ENCODE peak calls at places on chromosomes 2 and 18, in five cellular contexts. U is PC-9, T is brain microvascular endothelial cell, K is Karpas-422, X is aorta. S is an unnamed sample. For H3K36me3, the result is how much of the 10 kb centered on the place peaks cover.

GRCh38 chr18:5584751-5585417 is 41.1 kb upstream of the EPB41L3 start:
- DNase-seq in U (no peak), X (no peak), K (no peak), T (peak), S (no peak)

GRCh38 chr2:120740375-120740764 is 4.7 kb downstream of the GLI2 start:
- DNase-seq in T (no peak), K (no peak), U (no peak), X (no peak), S (peak)

GRCh38 chr2:100292022-100292580 is 30.2 kb downstream of the LONRF2 start:
- DNase-seq in K (peak), U (peak), X (no peak), T (peak), S (peak)

GRCh38 chr2:47211497-47212011 is 56.4 kb upstream of the STPG4 start:
- DNase-seq in T (no peak), U (no peak), K (no peak), X (no peak), S (no peak)

GRCh38 chr2:156476516-156477206 is 40.5 kb downstream of the GPD2 start:
- DNase-seq in T (peak), X (no peak), K (no peak), U (peak), S (no peak)

GRCh38 chr18:389658-390357 is 110.7 kb downstream of the COLEC12 start:
- DNase-seq in T (no peak), K (no peak), X (no peak), U (no peak), S (peak)

GRCh38 chr2:99772766-99773331 is 283.0 kb upstream of the REV1 start:
- DNase-seq in X (no peak), T (no peak), U (no peak), K (no peak), S (no peak)

GRCh38 chr2:172978053-172978383 is 97.6 kb upstream of the MAP3K20 start:
- DNase-seq in K (no peak), X (no peak), U (no peak), T (no peak), S (no peak)

GRCh38 chr2:16184945-16185660 is 244.8 kb downstream of the MYCN start:
- DNase-seq in U (no peak), K (no peak), X (no peak), T (no peak), S (peak)

GRCh38 chr18:46050268-46050667 is 21.8 kb downstream of the PSTPIP2 start:
- DNase-seq in U (no peak), K (no peak), T (no peak), X (no peak), S (no peak)

GRCh38 chr2:40420478-40420877 is 31.4 kb downstream of the SLC8A1 start:
- DNase-seq in K (no peak), T (no peak), U (no peak), X (no peak), S (no peak)

GRCh38 chr18:46574000-46574739 is 82.8 kb downstream of the LOXHD1 start:
- DNase-seq in X (no peak), T (no peak), U (no peak), K (no peak), S (no peak)

GRCh38 chr2:129857200-129857599 is 122.3 kb upstream of the RAB6C start:
- DNase-seq in U (no peak), T (no peak), X (no peak), K (no peak), S (no peak)

GRCh38 chr2:215556979-215557378 is 121.1 kb upstream of the FN1 start:
- DNase-seq in X (no peak), T (no peak), K (no peak), U (no peak), S (no peak)

GRCh38 chr2:23757686-23758433 is 169.1 kb downstream of the ATAD2B start:
- DNase-seq in X (no peak), K (no peak), T (peak), U (peak), S (no peak)

GRCh38 chr2:131143803-131144202 is 38.7 kb downstream of the PLEKHB2 start:
- DNase-seq in U (no peak), K (no peak), T (peak), X (no peak), S (no peak)

GRCh38 chr2:160061533-160062282 is 707 bp downstream of the PLA2R1 start:
- DNase-seq in X (peak), U (no peak), K (no peak), T (no peak), S (no peak)

GRCh38 chr2:241950413-241950863 is 80.9 kb downstream of the RTP5 start:
- DNase-seq in K (no peak), T (no peak), X (no peak), U (no peak), S (no peak)

GRCh38 chr2:159855153-159856140 is 57.4 kb upstream of the CD302 start:
- DNase-seq in K (no peak), U (no peak), T (peak), X (no peak), S (no peak)

GRCh38 chr2:120066708-120067547 is 54.1 kb downstream of the EPB41L5 start:
- DNase-seq in T (peak), U (no peak), X (no peak), K (no peak), S (no peak)

GRCh38 chr2:224990717-224991116 is 51.6 kb downstream of the DOCK10 start:
- DNase-seq in K (no peak), X (no peak), T (no peak), U (no peak), S (no peak)

GRCh38 chr2:237603718-237604362 is 13.3 kb upstream of the RAB17 start:
- DNase-seq in X (no peak), U (no peak), K (no peak), T (peak), S (no peak)

GRCh38 chr2:20728114-20728758 is 61.3 kb downstream of the GDF7 start:
- DNase-seq in X (no peak), U (no peak), T (peak), K (no peak), S (no peak)

GRCh38 chr18:55753643-55754255 is 165.8 kb upstream of the TCF4 start:
- DNase-seq in U (no peak), K (no peak), T (no peak), X (no peak), S (no peak)

GRCh38 chr2:150586858-150587257 is 99.4 kb upstream of the RND3 start:
- DNase-seq in U (peak), T (peak), K (no peak), X (no peak), S (no peak)

GRCh38 chr2:10193276-10193675 is 70.7 kb downstream of the RRM2 start:
- DNase-seq in U (no peak), X (no peak), T (no peak), K (no peak), S (no peak)

GRCh38 chr2:31476511-31477171 is 62.1 kb upstream of the XDH start:
- DNase-seq in U (no peak), T (no peak), K (no peak), X (no peak), S (no peak)

GRCh38 chr18:23095463-23095862 is 39.8 kb upstream of the CABLES1 start:
- DNase-seq in U (no peak), K (no peak), X (no peak), T (no peak), S (no peak)

DNA sequence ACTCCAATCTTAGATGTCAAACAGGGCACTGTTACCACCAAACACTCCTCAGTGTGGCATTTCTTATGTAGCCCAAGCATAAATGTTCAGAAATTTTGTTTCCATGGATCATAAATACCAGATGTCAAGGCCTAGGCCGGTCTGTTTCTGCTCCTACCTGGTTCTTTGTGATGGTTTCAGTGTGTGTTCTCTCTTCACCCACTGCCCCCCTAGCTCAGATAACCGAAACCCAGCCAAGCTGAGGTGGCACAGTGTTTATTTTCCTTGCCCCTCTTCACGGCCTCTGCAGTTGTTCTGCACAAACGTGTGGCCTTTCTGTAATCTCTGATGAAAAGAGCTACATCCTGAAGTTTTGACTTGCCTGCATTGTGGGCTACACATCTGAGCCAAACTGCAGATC is 98.9 kb downstream of the NRP2 start:
- DNase-seq in U (no peak), X (no peak), K (no peak), T (no peak), S (no peak)
- H3K36me3 ChIP-seq in U (under half), X (under half), K (under half), T (under half), S (under half)

DNA sequence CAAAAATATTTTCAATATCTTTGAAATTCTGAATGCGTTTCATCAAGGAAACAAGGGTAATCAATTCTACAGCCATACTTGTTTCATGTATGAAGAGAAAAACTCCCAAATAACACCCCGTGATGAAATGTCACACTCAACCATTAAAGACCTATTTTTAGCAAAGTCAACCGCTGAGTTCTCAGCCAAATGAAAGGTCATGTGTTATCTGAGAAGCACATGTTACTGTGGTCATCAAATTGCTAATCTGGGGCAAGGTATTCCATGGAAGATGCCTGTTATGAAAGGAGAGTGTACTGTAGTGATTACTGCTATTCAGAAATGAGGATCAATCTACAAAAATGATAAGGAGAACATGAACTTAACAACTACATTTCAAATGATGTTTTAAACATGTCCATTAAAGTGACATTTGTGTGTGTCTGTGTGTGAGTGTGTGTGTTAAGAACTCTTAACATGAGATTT is 126.7 kb downstream of the BCL2 start:
- DNase-seq in X (no peak), K (no peak), U (no peak), T (no peak), S (no peak)
- H3K36me3 ChIP-seq in X (under half), K (under half), U (under half), T (under half), S (under half)

GRCh38 chr2:63882395-63883130 is 40.9 kb downstream of the UGP2 start:
- DNase-seq in K (no peak), T (no peak), X (no peak), U (no peak), S (no peak)
- H3K36me3 ChIP-seq in K (under half), T (under half), X (under half), U (under half), S (half or more)

DNA sequence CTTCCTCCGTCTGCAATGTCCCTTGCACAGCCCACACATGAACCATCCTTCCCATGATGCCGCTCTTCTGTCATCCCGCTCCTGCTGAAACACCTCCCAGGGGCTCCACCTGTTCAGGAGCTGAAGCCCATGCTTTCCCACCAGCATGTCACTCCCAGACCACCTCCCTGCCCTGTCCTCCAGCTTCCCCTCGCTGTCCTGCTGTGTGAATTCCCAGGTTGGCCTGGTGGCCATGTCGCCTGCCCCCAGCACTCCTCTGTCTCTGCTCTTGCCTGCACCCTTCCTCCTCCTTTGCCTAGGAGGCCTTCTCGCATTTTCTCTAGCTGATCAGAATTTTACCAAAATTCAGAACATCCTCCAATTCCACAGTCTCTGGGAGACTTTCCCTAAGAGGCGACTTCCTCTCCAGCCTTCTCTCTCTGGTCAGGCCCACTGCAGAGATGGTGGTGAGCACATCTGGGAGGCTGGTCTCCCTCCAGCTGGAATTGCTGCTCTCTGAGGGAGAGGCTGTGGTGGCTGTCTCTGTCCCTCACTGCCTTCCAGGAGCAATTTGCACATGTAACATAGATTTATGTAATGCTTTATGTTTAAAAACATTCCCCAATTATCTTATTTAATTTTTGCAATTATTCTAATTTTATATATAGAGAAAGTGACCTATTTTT is 8.9 kb upstream of the IL1RL2 start:
- DNase-seq in U (no peak), K (no peak), X (no peak), T (no peak), S (no peak)
- H3K36me3 ChIP-seq in U (under half), K (under half), X (under half), T (under half), S (under half)

DNA sequence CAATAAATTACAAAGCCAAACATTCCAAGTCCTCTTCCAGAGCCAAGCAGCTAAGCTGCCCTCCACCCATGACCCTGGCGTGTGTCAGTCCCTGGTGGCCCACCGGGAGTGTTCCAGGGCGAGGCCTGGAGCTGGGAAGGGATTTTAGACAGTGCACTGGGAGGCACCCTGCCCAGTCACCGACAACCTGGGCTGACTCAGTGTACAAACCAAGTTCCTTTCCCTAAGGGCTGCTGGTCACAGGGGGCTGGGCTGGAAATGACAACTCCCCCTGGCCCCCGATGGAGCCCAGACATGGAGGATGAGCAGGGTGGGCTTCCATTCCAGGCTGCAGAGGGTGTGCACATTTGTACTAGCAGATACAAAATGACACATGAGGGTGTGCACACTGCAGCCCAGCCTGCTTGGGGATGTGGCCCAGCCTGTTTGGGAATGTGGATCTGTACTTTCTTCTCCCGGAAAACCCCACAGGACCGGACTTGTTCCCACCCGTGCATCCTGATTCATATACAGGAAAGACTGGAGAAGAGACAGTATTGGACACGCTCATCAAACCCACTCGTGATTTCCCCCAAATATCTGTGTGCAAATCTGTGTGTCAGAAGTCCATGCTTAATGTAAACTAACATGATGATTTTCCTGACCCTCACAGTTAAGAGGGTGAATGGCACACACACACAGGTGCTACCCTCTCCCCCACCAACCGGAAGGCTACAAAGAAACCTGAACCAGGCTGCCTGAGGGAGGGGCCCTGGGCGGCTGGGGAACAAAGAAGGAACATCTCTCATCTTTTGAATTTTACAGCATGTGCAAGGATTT is 58.9 kb downstream of the NDUFA10 start:
- DNase-seq in X (no peak), U (no peak), K (no peak), T (no peak), S (no peak)
- H3K36me3 ChIP-seq in X (under half), U (under half), K (under half), T (under half), S (under half)

GRCh38 chr2:85400951-85401805 is 9.0 kb downstream of the CAPG start:
- DNase-seq in T (no peak), X (peak), K (no peak), U (no peak), S (peak)
- H3K36me3 ChIP-seq in T (under half), X (under half), K (under half), U (under half), S (under half)

S was measured in H7.